ENCODE peak calls at places on chromosomes 13 and 19, in eight cellular contexts. C, Y, S, I, P, M, G and J are unnamed samples.

GRCh38 chr13:109785141-109785891 is 1.1 kb downstream of the IRS2 start:
- DNase-seq in P (peak; percentile 44), M (no peak), G (peak; percentile 47), I (no peak), S (peak; percentile 76), Y (peak; percentile 50), C (no peak), J (peak; percentile 92)

GRCh38 chr13:113897161-113897560 is 33.3 kb upstream of the GAS6 start:
- DNase-seq in P (peak; percentile 86), M (no peak), G (no peak), I (no peak), S (no peak), C (no peak), Y (no peak), J (no peak)

GRCh38 chr19:28680091-28680490 is 532.9 kb downstream of the UQCRFS1 start:
- DNase-seq in Y (no peak), S (no peak), I (no peak), M (no peak), C (no peak), P (no peak), G (no peak), J (no peak)

GRCh38 chr19:15455996-15456395 is 6.2 kb upstream of the WIZ start:
- DNase-seq in M (no peak), P (no peak), Y (no peak), G (no peak), C (no peak), I (no peak), S (no peak), J (no peak)

GRCh38 chr13:106104281-106104901 is 431.1 kb downstream of the EFNB2 start:
- DNase-seq in M (no peak), I (peak; percentile 78), Y (no peak), C (no peak), G (no peak), S (no peak), P (no peak), J (no peak)

GRCh38 chr19:5395541-5395940 is 54.9 kb upstream of the PTPRS start:
- DNase-seq in G (no peak), S (no peak), M (no peak), P (no peak), I (no peak), C (no peak), Y (no peak), J (no peak)

GRCh38 chr13:83085186-83085900 is 796.9 kb downstream of the SLITRK1 start:
- DNase-seq in Y (no peak), G (no peak), M (no peak), I (no peak), S (no peak), P (no peak), C (no peak), J (no peak)

GRCh38 chr19:879711-880438 is 13.1 kb downstream of the MED16 start:
- DNase-seq in P (no peak), I (no peak), Y (no peak), C (no peak), M (no peak), S (no peak), G (no peak), J (no peak)

GRCh38 chr19:58059003-58059671 is at the start of gene ZNF135:
- DNase-seq in Y (peak; percentile 94), P (peak; percentile 87), C (no peak), M (no peak), G (peak; percentile 90), S (peak; percentile 95), I (no peak), J (peak; percentile 89)

GRCh38 chr19:12464769-12465725 is 19.6 kb downstream of the ZNF709 start:
- DNase-seq in C (no peak), Y (no peak), M (no peak), P (no peak), G (no peak), I (no peak), S (no peak), J (no peak)

GRCh38 chr13:77509221-77509620 is 26.3 kb upstream of the SCEL start:
- DNase-seq in P (no peak), I (no peak), M (no peak), S (no peak), C (no peak), G (no peak), Y (no peak), J (no peak)

GRCh38 chr13:101390461-101390860 is 25.8 kb downstream of the NALCN start:
- DNase-seq in Y (no peak), S (no peak), M (no peak), C (no peak), G (no peak), P (no peak), I (no peak), J (no peak)

GRCh38 chr13:66353664-66354063 is 876.5 kb downstream of the PCDH9 start:
- DNase-seq in I (no peak), C (peak; percentile 3), G (no peak), M (peak; percentile 1), Y (no peak), S (no peak), P (no peak), J (no peak)

GRCh38 chr19:46150606-46151005 is 2.6 kb downstream of the IGFL2 start:
- DNase-seq in S (no peak), I (no peak), Y (no peak), M (no peak), C (no peak), G (no peak), P (no peak), J (no peak)
- H3K4me3 ChIP-seq in S (no peak overlapping the region), I (no peak overlapping the region), Y (no peak overlapping the region), M (no peak overlapping the region), C (no peak overlapping the region), G (no peak overlapping the region), P (no peak overlapping the region), J (no peak overlapping the region)

GRCh38 chr13:71087006-71087405 is 780.0 kb downstream of the DACH1 start:
- DNase-seq in P (no peak), G (no peak), M (no peak), S (no peak), I (no peak), C (no peak), Y (no peak), J (no peak)
- TF ChIP-seq POLR2AphosphoS5 in P (no peak), G (no peak), M (no peak), S (no peak), I (no peak), C (no peak), Y (no peak), J (no peak)

GRCh38 chr19:45402469-45403070 is 2.3 kb downstream of the PPP1R13L start:
- DNase-seq in S (peak; percentile 66), I (no peak), M (no peak), G (peak; percentile 62), P (peak; percentile 72), Y (peak; percentile 88), C (peak; percentile 75), J (peak; percentile 85)

GRCh38 chr19:45404557-45405434 is at the start of gene PPP1R13L:
- DNase-seq in M (peak; percentile 69), P (peak; percentile 96), Y (peak; percentile 97), S (peak; percentile 92), C (peak; percentile 92), I (peak; percentile 96), G (peak; percentile 92), J (peak; percentile 88)

GRCh38 chr19:45403272-45403671 is 1.6 kb downstream of the PPP1R13L start:
- DNase-seq in P (no peak), S (no peak), C (no peak), M (no peak), I (no peak), G (no peak), Y (no peak), J (no peak)

GRCh38 chr19:45405435-45406164 is 731 bp upstream of the PPP1R13L start:
- DNase-seq in I (peak; percentile 92), P (peak; percentile 95), Y (peak; percentile 96), S (peak; percentile 94), G (peak; percentile 93), M (peak; percentile 77), C (peak; percentile 92), J (peak; percentile 95)

GRCh38 chr19:45403781-45404556 is 900 bp downstream of the PPP1R13L start:
- DNase-seq in M (no peak), S (peak; percentile 73), C (peak; percentile 89), Y (peak; percentile 95), P (peak; percentile 72), I (no peak), G (peak; percentile 64), J (peak; percentile 87)
- H3K27me3 ChIP-seq in M (no peaks in the 10 kb centered on the region), S (peaks cover 18% of the 10 kb centered on the region), C (no peaks in the 10 kb centered on the region), Y (peaks cover 31% of the 10 kb centered on the region), P (no peaks in the 10 kb centered on the region), I (no peaks in the 10 kb centered on the region), G (no peaks in the 10 kb centered on the region), J (peaks cover 7% of the 10 kb centered on the region)

DNA sequence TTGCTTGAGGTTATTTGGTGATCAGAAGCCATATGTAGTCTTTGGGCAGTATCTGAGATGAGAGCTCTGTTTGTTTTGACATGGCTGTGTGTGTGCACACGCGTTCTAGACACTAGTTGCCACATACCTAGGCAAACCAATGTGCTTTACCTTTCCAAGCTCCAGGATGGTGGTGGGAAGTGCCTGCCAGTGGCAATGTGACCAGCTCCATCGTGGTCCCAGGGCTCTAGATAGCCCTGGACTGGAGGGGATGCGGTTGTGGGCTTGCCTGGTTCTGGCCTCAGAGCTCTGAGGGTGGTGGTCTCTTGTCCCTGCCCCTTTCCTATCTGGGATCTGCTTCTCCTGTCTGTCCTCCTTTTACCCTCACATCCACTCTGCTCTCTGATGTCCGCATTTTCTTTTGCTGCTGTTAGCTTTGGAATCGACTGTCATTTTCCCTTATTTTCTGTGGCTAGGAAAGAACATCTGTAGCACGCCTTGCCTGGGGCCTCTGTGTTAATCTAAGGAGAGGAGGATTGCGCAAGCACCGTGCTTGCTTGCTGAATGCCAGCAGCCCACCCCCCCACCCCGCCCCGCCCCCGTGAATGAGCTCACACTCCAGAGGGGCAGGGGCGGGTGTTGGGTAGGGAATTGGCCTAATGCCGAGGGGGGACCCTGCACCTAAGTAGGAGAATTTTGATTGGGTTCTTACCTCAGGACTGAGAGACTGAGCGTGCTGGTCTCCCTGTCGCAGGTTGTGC is 89.5 kb downstream of the ARHGEF7 start:
- DNase-seq in I (no peak), P (no peak), Y (peak; percentile 73), S (peak; percentile 86), G (peak; percentile 57), C (peak; percentile 19), M (no peak), J (no peak)
- H3K4me3 ChIP-seq in I (no peak overlapping the region), P (peak overlapping the region; percentile 14), Y (peak overlapping the region; percentile 31), S (no peak overlapping the region), G (no peak overlapping the region), C (no peak overlapping the region), M (no peak overlapping the region), J (peak overlapping the region; percentile 32)